ENCODE peak calls at places on chromosomes 6 and 20, in five cellular contexts. W is sigmoid colon, V is H1, C is GM12892, A is stomach. E is an unnamed sample.
A peak's percentile ranks its signal among the peaks of the same experiment; 100 is the strongest.

GRCh38 chr6:16999486-17000436 is 102.1 kb upstream of the STMND1 start:
- DNase-seq in V (no peak), C (no peak), W (no peak), A (no peak), E (no peak)

GRCh38 chr6:154931741-154932424 is 63.2 kb upstream of the TIAM2 start:
- DNase-seq in A (no peak), V (no peak), C (no peak), W (no peak), E (no peak)

GRCh38 chr6:158039178-158039557 is 57.5 kb downstream of the SYNJ2 start:
- DNase-seq in V (no peak), C (no peak), A (no peak), W (peak; percentile 59), E (no peak)

GRCh38 chr6:163750436-163751031 is 336.0 kb downstream of the QKI start:
- DNase-seq in W (no peak), A (no peak), C (no peak), V (no peak), E (peak; percentile 77)

GRCh38 chr20:2738331-2738730 is 45.8 kb downstream of the EBF4 start:
- DNase-seq in C (no peak), W (no peak), V (no peak), A (no peak), E (peak; percentile 70)

GRCh38 chr6:327538-328183 is 35.4 kb downstream of the DUSP22 start:
- DNase-seq in A (no peak), C (no peak), W (peak; percentile 68), V (no peak), E (no peak)

GRCh38 chr20:47748851-47749250 is 36.4 kb downstream of the SULF2 start:
- DNase-seq in W (no peak), V (no peak), A (no peak), C (no peak), E (no peak)

GRCh38 chr6:747006-747405 is 54.1 kb upstream of the EXOC2 start:
- DNase-seq in W (no peak), A (no peak), C (no peak), V (no peak), E (no peak)

GRCh38 chr6:68628156-68628555 is 6.9 kb upstream of the ADGRB3 start:
- DNase-seq in C (no peak), A (no peak), W (no peak), V (no peak), E (no peak)

GRCh38 chr6:78701407-78701806 is 165.9 kb upstream of the IRAK1BP1 start:
- DNase-seq in V (no peak), C (no peak), A (no peak), W (no peak), E (no peak)

GRCh38 chr20:35640724-35641123 is 24.0 kb downstream of the CPNE1 start:
- DNase-seq in W (no peak), C (no peak), A (no peak), V (no peak), E (no peak)

GRCh38 chr6:109349419-109349987 is 32.8 kb downstream of the CD164 start:
- DNase-seq in W (no peak), C (no peak), V (peak; percentile 28), A (peak; percentile 73), E (peak; percentile 83)

GRCh38 chr6:72042088-72042487 is 155.7 kb downstream of the RIMS1 start:
- DNase-seq in V (no peak), W (no peak), C (no peak), A (no peak), E (no peak)

GRCh38 chr20:33629533-33629932 is 32.6 kb upstream of the C20orf144 start:
- DNase-seq in C (no peak), V (no peak), A (no peak), W (no peak), E (no peak)

GRCh38 chr20:51661609-51662178 is 106.5 kb downstream of the ATP9A start:
- DNase-seq in V (no peak), A (no peak), C (no peak), W (no peak), E (no peak)

GRCh38 chr6:99520855-99521556 is 5.8 kb upstream of the USP45 start:
- DNase-seq in W (peak; percentile 92), C (peak; percentile 56), V (peak; percentile 88), A (peak; percentile 89), E (peak; percentile 94)

GRCh38 chr20:59151820-59152219 is 11.8 kb upstream of the ZNF831 start:
- DNase-seq in A (no peak), C (no peak), V (no peak), W (no peak), E (no peak)

GRCh38 chr6:44122821-44123220 is 4.4 kb downstream of the MRPL14 start:
- DNase-seq in A (no peak), V (no peak), W (no peak), C (no peak), E (no peak)

GRCh38 chr6:130000526-130001228 is 17.7 kb upstream of the L3MBTL3 start:
- DNase-seq in W (no peak), A (no peak), V (no peak), C (no peak), E (no peak)

GRCh38 chr20:53291548-53291947 is 302.1 kb downstream of the ZNF217 start:
- DNase-seq in W (no peak), V (peak; percentile 73), A (no peak), C (no peak), E (no peak)

DNA sequence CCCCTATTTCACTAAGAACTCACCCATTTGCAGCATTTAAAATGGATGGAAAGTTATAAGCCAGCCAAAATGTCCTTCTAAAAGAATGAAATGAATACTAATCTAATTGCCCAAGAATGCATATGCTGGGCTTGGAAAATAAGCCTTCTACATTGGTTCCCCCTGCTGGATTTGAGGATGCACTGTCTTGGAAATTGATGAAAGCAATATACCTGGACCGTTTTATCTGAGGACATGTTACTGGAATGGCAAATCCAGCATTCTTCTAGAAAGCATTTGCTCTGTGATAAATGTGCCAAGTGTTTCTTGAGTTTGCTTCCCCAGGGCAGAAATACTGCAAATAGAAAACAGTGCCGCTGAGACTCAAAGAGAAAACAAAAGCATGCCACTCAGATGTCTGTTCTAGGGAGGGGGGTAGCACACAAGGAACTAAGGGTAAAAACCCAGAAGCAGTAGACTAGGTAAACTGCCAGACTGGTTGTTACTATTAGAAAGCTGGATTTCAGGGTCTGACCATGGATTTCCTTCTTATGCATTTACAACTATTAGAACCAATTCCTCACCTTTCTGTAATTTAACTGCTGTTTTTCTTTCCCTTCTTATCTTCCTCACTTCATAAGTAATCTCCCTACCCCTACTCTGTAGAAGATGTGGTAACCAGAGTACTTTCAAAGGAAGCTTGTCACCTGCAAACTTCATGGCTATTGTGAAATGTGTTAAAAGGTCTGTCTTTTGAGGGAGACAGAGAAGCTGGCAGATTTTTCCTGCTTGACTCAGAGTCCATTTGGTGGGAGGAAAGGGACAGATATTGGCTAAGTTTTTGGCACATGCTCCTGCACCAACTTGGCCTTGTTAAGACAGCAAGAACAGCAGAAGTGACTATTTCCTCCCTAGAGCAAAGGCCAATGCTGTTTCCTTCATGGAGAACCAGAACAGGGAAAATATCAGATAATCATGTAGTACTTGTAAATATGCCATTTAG is 642.6 kb downstream of the KIF16B start:
- DNase-seq in A (no peak), V (no peak), C (no peak), W (no peak), E (peak; percentile 79)
- TF ChIP-seq POLR2AphosphoS5 in A (no peak), V (no peak), C (no peak), W (no peak), E (no peak)

GRCh38 chr6:38150681-38151296 is 331.3 kb downstream of the ZFAND3 start:
- DNase-seq in C (no peak), V (peak; percentile 40), W (no peak), A (no peak), E (no peak)

GRCh38 chr6:38146658-38147027 is 327.1 kb downstream of the ZFAND3 start:
- DNase-seq in V (no peak), A (no peak), C (no peak), W (no peak), E (no peak)

GRCh38 chr6:38149526-38149925 is 330.0 kb downstream of the ZFAND3 start:
- DNase-seq in W (no peak), A (no peak), V (peak; percentile 10), C (no peak), E (no peak)

GRCh38 chr6:38146021-38146657 is 326.6 kb downstream of the ZFAND3 start:
- DNase-seq in W (no peak), C (no peak), A (no peak), V (no peak), E (no peak)

GRCh38 chr6:38148606-38149005 is 329.1 kb downstream of the ZFAND3 start:
- DNase-seq in V (peak; percentile 7), C (no peak), A (no peak), W (no peak), E (no peak)
- TF ChIP-seq POLR2AphosphoS5 in V (no peak), C (no peak), A (no peak), W (no peak), E (no peak)

DNA sequence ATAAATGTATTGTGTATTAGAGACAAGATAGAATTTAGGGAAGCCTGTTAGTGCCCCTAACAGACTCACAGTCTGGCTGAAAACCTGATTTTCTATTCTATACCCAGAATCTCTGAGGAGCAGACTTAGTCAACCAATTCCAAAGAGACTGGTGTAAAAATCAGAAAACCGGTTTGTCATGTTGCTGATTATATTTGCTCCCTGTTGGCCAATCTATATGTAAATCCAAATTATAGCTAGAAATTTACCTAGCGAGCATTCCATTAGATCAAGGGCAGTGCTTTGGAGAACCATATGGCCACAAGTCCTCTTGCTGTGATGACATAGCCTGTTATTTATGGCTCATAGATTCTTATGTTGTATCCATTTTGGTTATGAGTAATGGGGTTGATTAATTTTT is 4.8 kb downstream of the NFYA start:
- DNase-seq in C (no peak), V (no peak), A (no peak), W (no peak), E (no peak)
- TF ChIP-seq POLR2AphosphoS5 in C (no peak), V (no peak), A (no peak), W (no peak), E (no peak)

DNA sequence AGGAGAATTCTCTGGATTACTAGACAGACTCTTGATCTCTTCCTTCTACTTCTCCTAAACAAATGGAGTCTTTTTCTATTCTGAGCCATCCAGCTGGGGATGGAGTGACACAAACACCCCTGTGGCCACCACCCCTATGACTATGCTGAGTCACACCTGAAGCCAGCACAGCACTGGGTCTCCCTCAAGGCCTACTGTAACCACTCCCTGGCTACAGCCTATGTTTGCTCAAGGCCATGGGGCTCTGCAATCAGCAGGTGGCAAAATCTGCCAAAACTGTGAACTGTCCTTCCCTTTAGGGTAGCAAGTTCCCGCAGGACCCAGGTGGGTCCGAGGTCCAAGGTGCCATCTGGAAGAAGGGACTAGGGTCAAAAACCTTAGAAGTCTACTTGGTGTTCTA is 132.3 kb downstream of the TINAG start:
- DNase-seq in V (no peak), W (no peak), C (no peak), A (no peak), E (no peak)
- TF ChIP-seq POLR2AphosphoS5 in V (no peak), W (no peak), C (no peak), A (no peak), E (no peak)

GRCh38 chr20:25624500-25624939 is 706 bp upstream of the NANP start:
- DNase-seq in A (no peak), W (no peak), V (no peak), C (no peak), E (no peak)

GRCh38 chr20:25622450-25623224 is 1.2 kb downstream of the NANP start:
- DNase-seq in V (no peak), A (no peak), W (no peak), C (no peak), E (no peak)

GRCh38 chr20:25623225-25623735 is 534 bp downstream of the NANP start:
- DNase-seq in C (peak; percentile 35), V (peak; percentile 66), A (peak; percentile 39), W (peak; percentile 71), E (no peak)

GRCh38 chr20:25623736-25624499 is at the start of gene NANP:
- DNase-seq in C (peak; percentile 91), A (peak; percentile 94), V (peak; percentile 92), W (peak; percentile 99), E (peak; percentile 97)

GRCh38 chr20:25622049-25622448 is 1.8 kb downstream of the NANP start:
- DNase-seq in V (no peak), W (no peak), A (no peak), C (no peak), E (no peak)
- TF ChIP-seq POLR2AphosphoS5 in V (no peak), W (no peak), A (no peak), C (no peak), E (no peak)